ENCODE peak calls at places on chromosomes 13 and 19, in six cellular contexts. E is lung, R is epithelial cell of esophagus, T is left lung, C is BJ, X is HL-60. Z is an unnamed sample.

GRCh38 chr13:112893570-112894422 is 75.2 kb upstream of the MCF2L start:
- DNase-seq in E (no peak), R (peak), T (peak), C (no peak), X (peak), Z (no peak)

GRCh38 chr19:3536429-3537100 is 2.4 kb upstream of the TEKTIP1 start:
- DNase-seq in E (no peak), R (peak), T (no peak), C (no peak), X (no peak), Z (no peak)

GRCh38 chr19:54420383-54421168 is 5.3 kb downstream of the TTYH1 start:
- DNase-seq in E (no peak), R (no peak), T (no peak), C (no peak), X (no peak), Z (no peak)

GRCh38 chr13:66159526-66159925 is 1070.6 kb downstream of the PCDH9 start:
- DNase-seq in E (no peak), R (peak), T (no peak), C (no peak), X (no peak), Z (no peak)

GRCh38 chr13:87981416-87981815 is 310.2 kb downstream of the SLITRK5 start:
- DNase-seq in E (no peak), R (no peak), T (no peak), C (no peak), X (no peak), Z (no peak)

GRCh38 chr13:46172531-46172991 is 9.4 kb downstream of the LCP1 start:
- DNase-seq in E (no peak), R (no peak), T (no peak), C (no peak), X (peak), Z (no peak)

GRCh38 chr13:41520699-41521630 is 63.6 kb downstream of the RGCC start:
- DNase-seq in E (no peak), R (no peak), T (no peak), C (no peak), X (no peak), Z (no peak)

GRCh38 chr19:17803264-17803896 is 8.4 kb downstream of the B3GNT3 start:
- DNase-seq in E (no peak), R (no peak), T (peak), C (no peak), X (no peak), Z (no peak)

GRCh38 chr13:30681489-30682242 is 53.7 kb upstream of the ALOX5AP start:
- DNase-seq in E (no peak), R (no peak), T (no peak), C (peak), X (peak), Z (no peak)

DNA sequence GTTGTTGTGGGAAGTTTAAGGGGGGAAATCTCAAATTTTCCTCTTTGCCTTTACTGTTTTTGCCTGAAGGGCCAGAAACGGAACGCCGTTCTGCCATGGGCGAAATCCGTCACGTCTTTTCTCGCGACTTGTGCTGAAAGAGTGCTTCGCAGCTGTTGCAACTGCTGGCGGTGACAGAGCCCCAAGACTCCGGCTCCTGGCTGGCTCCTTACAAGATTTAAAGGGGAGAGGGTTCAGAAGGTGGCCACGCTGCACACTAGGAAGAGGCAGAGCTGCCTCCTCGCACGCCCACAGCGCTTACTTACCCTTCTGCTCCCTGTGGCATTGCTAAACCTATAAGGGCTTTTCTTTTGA is 320.3 kb downstream of the ZNF536 start:
- DNase-seq in E (no peak), R (no peak), T (no peak), C (no peak), X (no peak), Z (no peak)
- H3K4me3 ChIP-seq in E (no peak), R (no peak), T (no peak), C (no peak), X (no peak), Z (no peak)

DNA sequence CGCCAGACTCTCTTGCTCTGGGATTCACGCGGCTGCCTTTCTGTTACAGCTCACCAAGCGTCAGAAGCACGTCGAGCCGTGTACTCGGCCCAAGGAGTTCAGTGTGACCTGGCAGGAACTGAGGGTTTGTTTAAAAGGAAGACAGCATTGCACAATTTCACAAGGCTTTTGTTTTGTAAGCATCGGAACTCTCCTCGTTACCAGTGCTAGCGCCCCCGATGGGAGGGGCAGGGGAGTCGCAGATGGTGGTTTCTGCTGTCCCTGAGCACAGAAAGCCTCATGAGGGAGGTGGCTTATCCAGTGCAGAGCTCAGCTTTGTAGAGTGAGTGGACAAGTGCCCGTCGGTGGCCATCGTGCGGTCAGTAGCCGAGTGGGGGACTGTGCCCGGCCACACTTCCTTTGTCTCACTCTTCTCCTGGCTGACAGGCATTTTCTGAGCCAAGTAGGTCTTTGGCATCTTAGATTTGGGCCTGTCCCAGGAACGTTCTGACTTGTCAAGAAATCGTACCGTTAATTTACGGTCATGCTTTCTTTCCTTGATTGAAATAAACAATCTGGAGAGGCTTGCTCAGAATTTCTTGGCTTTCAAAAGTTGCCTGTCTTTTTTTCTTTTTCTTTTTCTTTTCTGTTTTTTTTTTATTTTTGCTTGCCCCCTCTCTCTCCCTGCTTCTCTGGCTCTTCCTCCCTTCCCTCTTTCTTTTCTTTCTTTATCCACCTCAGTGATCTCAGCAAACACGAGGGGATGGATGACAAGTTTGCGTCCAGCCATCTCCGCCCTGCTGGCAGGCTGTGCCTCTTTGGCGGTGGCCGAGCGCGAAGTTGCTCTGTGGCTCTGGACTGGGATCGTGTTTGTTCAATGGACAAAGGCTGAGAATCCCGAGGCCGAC is 7.7 kb downstream of the KDM4B start:
- DNase-seq in E (peak), R (peak), T (peak), C (peak), X (peak), Z (peak)
- TF ChIP-seq CTCF in E (no peak), R (peak), T (peak), C (peak), X (peak), Z (peak)

GRCh38 chr19:10835089-10835753 is 791 bp downstream of the TMED1 start:
- DNase-seq in E (no peak), R (peak), T (no peak), C (no peak), X (no peak), Z (peak)

GRCh38 chr19:10836478-10837325 is 690 bp upstream of the TMED1 start:
- DNase-seq in E (peak), R (peak), T (peak), C (no peak), X (peak), Z (peak)

GRCh38 chr19:10838377-10838776 is 2.4 kb upstream of the TMED1 start:
- DNase-seq in E (no peak), R (no peak), T (no peak), C (no peak), X (no peak), Z (no peak)

GRCh38 chr19:10832659-10833296 is 3.2 kb downstream of the TMED1 start:
- DNase-seq in E (no peak), R (no peak), T (no peak), C (no peak), X (no peak), Z (no peak)

GRCh38 chr19:10835754-10836477 is at the start of gene TMED1:
- DNase-seq in E (peak), R (peak), T (peak), C (peak), X (peak), Z (peak)
- H3K4me3 ChIP-seq in E (peak), R (peak), T (peak), C (peak), X (peak), Z (peak)

GRCh38 chr19:6415592-6416190 is 8.9 kb downstream of the KHSRP start:
- DNase-seq in E (no peak), R (no peak), T (no peak), C (no peak), X (no peak), Z (no peak)

GRCh38 chr19:6416658-6417405 is 7.8 kb downstream of the KHSRP start:
- DNase-seq in E (no peak), R (no peak), T (no peak), C (no peak), X (no peak), Z (no peak)

GRCh38 chr19:6418562-6418932 is 6.1 kb downstream of the KHSRP start:
- DNase-seq in E (no peak), R (no peak), T (no peak), C (no peak), X (no peak), Z (no peak)

GRCh38 chr19:6414793-6415591 is 9.6 kb downstream of the KHSRP start:
- DNase-seq in E (no peak), R (no peak), T (no peak), C (no peak), X (no peak), Z (no peak)

DNA sequence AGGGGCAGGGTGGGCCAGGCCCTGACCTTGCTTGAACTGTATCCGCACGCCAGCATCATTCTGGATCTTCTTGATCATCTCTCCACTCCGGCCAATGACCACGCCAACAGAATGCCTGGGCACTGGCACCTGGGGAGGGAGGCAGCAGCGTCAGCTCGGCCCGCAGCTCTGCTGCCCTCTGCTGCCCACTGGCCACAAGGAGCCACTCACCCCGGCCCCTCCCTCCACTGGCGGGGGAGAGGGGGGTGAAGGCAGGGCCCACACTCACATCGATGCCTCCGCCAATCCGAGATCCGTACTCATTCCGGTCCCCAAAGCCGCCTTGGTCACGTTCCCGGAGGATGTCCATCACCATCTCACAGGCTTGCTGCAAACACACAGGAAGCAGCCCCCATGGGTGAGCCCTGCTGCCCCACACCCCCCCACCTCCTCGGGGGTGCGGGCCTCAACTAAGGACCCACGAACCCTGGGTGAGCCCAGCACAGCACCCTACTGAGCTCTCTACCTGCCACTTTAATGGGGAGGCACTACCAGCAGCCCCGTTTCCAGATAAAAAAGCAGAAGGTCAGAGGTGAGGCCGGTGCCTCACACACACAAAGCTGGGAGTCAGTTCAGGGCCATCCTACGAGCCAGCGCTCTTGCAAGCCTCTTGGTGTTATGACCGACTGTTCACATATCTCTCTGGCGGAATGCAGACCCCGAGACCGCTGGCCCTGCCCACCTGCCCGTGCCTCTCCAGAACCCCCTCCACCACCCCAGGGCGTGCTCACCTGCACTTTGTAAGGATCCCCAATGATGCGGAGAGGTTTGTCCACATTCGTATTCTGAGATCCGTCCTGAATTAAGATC is 6.7 kb downstream of the KHSRP start:
- DNase-seq in E (no peak), R (no peak), T (no peak), C (no peak), X (no peak), Z (no peak)
- TF ChIP-seq CTCF in E (no peak), R (peak), T (no peak), C (peak), X (no peak), Z (peak)

GRCh38 chr19:10293637-10294367 is 4.0 kb downstream of the ICAM5 start:
- DNase-seq in E (no peak), R (no peak), T (no peak), C (no peak), X (no peak), Z (no peak)
- H3K4me3 ChIP-seq in E (no peak), R (no peak), T (peak), C (no peak), X (no peak), Z (no peak)

DNA sequence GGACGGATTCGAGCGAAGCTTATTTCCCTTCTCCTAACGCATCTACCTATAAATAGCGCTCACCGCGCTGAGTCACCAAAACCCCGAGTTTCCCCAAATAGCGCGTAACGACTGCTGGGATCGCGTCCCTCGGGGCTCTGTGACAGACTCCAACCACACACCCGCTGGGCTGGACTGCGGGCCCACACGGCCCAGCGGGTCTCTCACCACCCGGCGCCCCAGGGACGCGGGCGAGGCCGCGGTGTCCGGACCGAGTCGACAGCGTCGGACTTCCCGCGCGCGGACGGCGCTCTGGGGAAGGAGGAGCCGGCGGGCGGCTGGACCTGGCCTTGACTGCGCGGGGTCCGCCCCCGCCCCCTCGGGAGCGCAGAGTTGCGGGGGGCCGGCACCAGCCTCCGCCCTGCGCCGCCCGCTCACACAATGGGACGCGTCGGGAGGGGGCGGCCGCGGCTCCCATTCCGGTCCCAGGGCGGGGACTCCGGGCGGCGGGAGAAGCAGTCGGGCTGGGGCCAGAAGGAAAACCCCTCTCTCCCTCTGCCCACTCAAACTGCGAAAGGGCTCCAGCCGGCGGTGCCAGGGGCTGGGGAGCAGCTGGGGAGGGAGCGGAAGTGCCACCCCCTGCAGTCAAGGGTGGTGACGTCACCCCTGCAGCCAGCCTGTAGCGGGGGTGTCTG is 108.8 kb downstream of the KCNRG start:
- DNase-seq in E (peak), R (peak), T (peak), C (peak), X (peak), Z (peak)
- TF ChIP-seq CTCF in E (no peak), R (no peak), T (no peak), C (peak), X (no peak), Z (no peak)

DNA sequence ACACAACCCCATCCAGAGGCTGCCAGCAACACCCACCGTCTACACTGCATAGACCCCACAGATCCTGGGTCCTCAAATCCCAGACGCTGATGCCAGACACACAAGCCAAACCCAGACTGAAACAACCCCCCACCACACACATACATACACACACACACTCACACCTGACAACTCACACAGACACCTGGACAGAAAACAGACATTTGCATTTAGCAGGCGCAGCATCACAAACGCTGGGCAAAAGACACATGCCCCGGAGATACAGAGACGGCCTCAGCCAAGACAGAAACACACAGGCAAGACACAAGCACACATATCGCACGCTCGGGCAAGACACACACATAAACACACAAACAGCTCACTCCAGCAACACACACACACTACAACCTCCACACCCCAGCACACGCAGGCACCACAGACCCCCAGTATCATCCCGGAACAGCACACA is 1.3 kb downstream of the BBC3 start:
- DNase-seq in E (no peak), R (no peak), T (no peak), C (no peak), X (no peak), Z (no peak)
- H3K4me3 ChIP-seq in E (peak), R (peak), T (peak), C (peak), X (peak), Z (peak)

GRCh38 chr13:26688286-26688685 is 72.3 kb downstream of the GPR12 start:
- DNase-seq in E (no peak), R (no peak), T (no peak), C (no peak), X (no peak), Z (no peak)
- TF ChIP-seq CTCF in E (no peak), R (no peak), T (no peak), C (no peak), X (no peak), Z (no peak)

GRCh38 chr19:48806518-48806817 is 4.4 kb downstream of the BCAT2 start:
- DNase-seq in E (no peak), R (no peak), T (no peak), C (no peak), X (no peak), Z (no peak)

GRCh38 chr19:48805452-48805851 is 5.4 kb downstream of the BCAT2 start:
- DNase-seq in E (no peak), R (no peak), T (no peak), C (no peak), X (no peak), Z (no peak)

GRCh38 chr19:48804496-48804895 is 6.3 kb downstream of the BCAT2 start:
- DNase-seq in E (no peak), R (no peak), T (no peak), C (no peak), X (no peak), Z (no peak)

GRCh38 chr19:48807590-48808308 is 3.1 kb downstream of the BCAT2 start:
- DNase-seq in E (no peak), R (no peak), T (no peak), C (no peak), X (no peak), Z (no peak)

GRCh38 chr19:48806818-48807589 is 3.8 kb downstream of the BCAT2 start:
- DNase-seq in E (no peak), R (peak), T (no peak), C (no peak), X (no peak), Z (no peak)
- H3K4me3 ChIP-seq in E (no peak), R (no peak), T (no peak), C (no peak), X (no peak), Z (no peak)

Z was measured in LNCaP clone FGC.